ENCODE peak calls at places on chromosomes 12 and 14, in eight cellular contexts. M is activated T-helper 1 cell treated with Interleukin-2 at 50 U/mL for 16 hours; L is caudate nucleus; Q is GM19239; N is iris pigment epithelial cell; P is stimulated activated CD4-positive, alpha-beta T cell treated with anti-CD3 and anti-CD28 coated beads, Interleukin-1b, Interleukin-23, amount 100 ng/mL, for 4 hours; F is lower leg skin; C is globus pallidus. B is an unnamed sample.

GRCh38 chr12:89863332-89863938 is 154.8 kb upstream of the ATP2B1 start:
- DNase-seq in M (peak; percentile 29), L (peak; percentile 10), Q (peak; percentile 6), N (no peak), P (peak; percentile 31), F (no peak), C (no peak), B (peak; percentile 80)

GRCh38 chr12:8987163-8987562 is 2.2 kb upstream of the KLRG1 start:
- DNase-seq in M (no peak), L (no peak), Q (no peak), N (no peak), P (no peak), F (no peak), C (no peak), B (no peak)

GRCh38 chr12:116442981-116443380 is 116.2 kb upstream of the MAP1LC3B2 start:
- DNase-seq in M (no peak), L (no peak), Q (no peak), N (peak; percentile 36), P (no peak), F (no peak), C (no peak), B (no peak)

GRCh38 chr14:54169254-54169924 is 212.8 kb upstream of the BMP4 start:
- DNase-seq in M (no peak), L (no peak), Q (no peak), N (peak; percentile 8), P (no peak), F (no peak), C (no peak), B (no peak)

GRCh38 chr12:124243936-124244335 is 51.0 kb upstream of the RFLNA start:
- DNase-seq in M (no peak), L (no peak), Q (no peak), N (no peak), P (no peak), F (no peak), C (no peak), B (no peak)

GRCh38 chr14:76918751-76919421 is 92.7 kb downstream of the LRRC74A start:
- DNase-seq in M (no peak), L (peak; percentile 78), Q (no peak), N (peak; percentile 97), P (no peak), F (peak; percentile 98), C (peak; percentile 87), B (no peak)

GRCh38 chr12:117686911-117687377 is 281.8 kb downstream of the KSR2 start:
- DNase-seq in M (no peak), L (no peak), Q (no peak), N (peak; percentile 39), P (no peak), F (peak; percentile 95), C (no peak), B (no peak)

GRCh38 chr12:10562306-10562933 is 51.0 kb downstream of the MAGOHB start:
- DNase-seq in M (no peak), L (no peak), Q (no peak), N (peak; percentile 54), P (peak; percentile 23), F (no peak), C (peak; percentile 61), B (no peak)

GRCh38 chr12:127169321-127170270 is 1097.4 kb upstream of the TMEM132C start:
- DNase-seq in M (no peak), L (no peak), Q (no peak), N (no peak), P (no peak), F (no peak), C (no peak), B (no peak)

GRCh38 chr14:72049462-72049861 is 117.2 kb downstream of the RGS6 start:
- DNase-seq in M (no peak), L (no peak), Q (peak; percentile 1), N (no peak), P (no peak), F (no peak), C (no peak), B (no peak)

GRCh38 chr12:106226884-106227640 is 20.8 kb downstream of the CKAP4 start:
- DNase-seq in M (no peak), L (no peak), Q (peak; percentile 58), N (peak; percentile 55), P (no peak), F (peak; percentile 87), C (peak; percentile 65), B (peak; percentile 24)

GRCh38 chr12:64720884-64721283 is 38.3 kb downstream of the GNS start:
- DNase-seq in M (no peak), L (no peak), Q (no peak), N (no peak), P (no peak), F (no peak), C (no peak), B (no peak)

GRCh38 chr14:100236873-100237272 is 2.1 kb upstream of the YY1 start:
- DNase-seq in M (no peak), L (no peak), Q (no peak), N (no peak), P (no peak), F (no peak), C (no peak), B (no peak)

GRCh38 chr12:52027085-52027843 is 20.5 kb downstream of the TAMALIN start:
- DNase-seq in M (no peak), L (no peak), Q (no peak), N (no peak), P (no peak), F (no peak), C (no peak), B (no peak)

GRCh38 chr12:121241203-121241970 is 31.5 kb downstream of the P2RX4 start:
- DNase-seq in M (no peak), L (no peak), Q (no peak), N (no peak), P (no peak), F (no peak), C (no peak), B (no peak)

GRCh38 chr12:123149088-123149827 is 1.6 kb downstream of the PITPNM2 start:
- DNase-seq in M (no peak), L (no peak), Q (no peak), N (no peak), P (no peak), F (peak; percentile 84), C (no peak), B (no peak)

GRCh38 chr12:93972411-93973208 is 175.8 kb upstream of the PLXNC1 start:
- DNase-seq in M (no peak), L (no peak), Q (no peak), N (peak; percentile 73), P (no peak), F (no peak), C (no peak), B (no peak)

GRCh38 chr14:99055019-99055418 is 217.0 kb downstream of the BCL11B start:
- DNase-seq in M (no peak), L (no peak), Q (no peak), N (no peak), P (no peak), F (peak; percentile 8), C (no peak), B (no peak)

GRCh38 chr12:76113800-76114757 is 29.6 kb upstream of the NAP1L1 start:
- DNase-seq in M (no peak), L (no peak), Q (no peak), N (no peak), P (no peak), F (no peak), C (no peak), B (no peak)

GRCh38 chr14:30402846-30403245 is 156.1 kb upstream of the G2E3 start:
- DNase-seq in M (no peak), L (no peak), Q (no peak), N (no peak), P (no peak), F (no peak), C (no peak), B (no peak)

GRCh38 chr12:121754836-121755235 is 38.7 kb downstream of the RHOF start:
- DNase-seq in M (no peak), L (no peak), Q (no peak), N (no peak), P (no peak), F (no peak), C (no peak), B (no peak)

GRCh38 chr12:107405436-107405835 is 280.2 kb upstream of the PWP1 start:
- DNase-seq in M (no peak), L (no peak), Q (no peak), N (no peak), P (no peak), F (no peak), C (peak; percentile 41), B (no peak)